ENCODE peak calls at places on chromosomes 7 and 10, in four cellular contexts. One of them, this sample, is unnamed.
A peak's percentile ranks its signal among the peaks of the same experiment; 100 is the strongest.

GRCh38 chr7:130393095-130393494 is 12.8 kb downstream of the CPA1 start:
- DNase-seq in pancreas: no peak
- DNase-seq in GM10248: no peak
- DNase-seq in lower lobe of right lung: no peak
- DNase-seq in this sample: no peak

GRCh38 chr7:87574630-87575029 is 26.1 kb downstream of the ABCB1 start:
- DNase-seq in pancreas: no peak
- DNase-seq in GM10248: peak; percentile 18
- DNase-seq in lower lobe of right lung: no peak
- DNase-seq in this sample: peak; percentile 25

GRCh38 chr10:89926736-89927135 is 225.3 kb downstream of the KIF20B start:
- DNase-seq in pancreas: no peak
- DNase-seq in lower lobe of right lung: no peak
- DNase-seq in GM10248: no peak
- DNase-seq in this sample: no peak

GRCh38 chr10:74333174-74333573 is 182.2 kb downstream of the ADK start:
- DNase-seq in GM10248: no peak
- DNase-seq in pancreas: no peak
- DNase-seq in lower lobe of right lung: no peak
- DNase-seq in this sample: no peak

GRCh38 chr7:29337628-29338116 is 143.1 kb downstream of the CHN2 start:
- DNase-seq in lower lobe of right lung: no peak
- DNase-seq in pancreas: no peak
- DNase-seq in GM10248: no peak
- DNase-seq in this sample: no peak

GRCh38 chr7:103637080-103637479 is 191.1 kb upstream of the SLC26A5 start:
- DNase-seq in pancreas: no peak
- DNase-seq in GM10248: no peak
- DNase-seq in lower lobe of right lung: no peak
- DNase-seq in this sample: no peak

GRCh38 chr10:103748020-103748419 is 107.4 kb downstream of the SH3PXD2A start:
- DNase-seq in lower lobe of right lung: no peak
- DNase-seq in pancreas: no peak
- DNase-seq in GM10248: no peak
- DNase-seq in this sample: no peak

GRCh38 chr10:122420624-122421007 is 33.8 kb upstream of the ARMS2 start:
- DNase-seq in pancreas: no peak
- DNase-seq in lower lobe of right lung: no peak
- DNase-seq in GM10248: no peak
- DNase-seq in this sample: no peak

GRCh38 chr10:120979435-120980315 is 128.5 kb downstream of the WDR11 start:
- DNase-seq in pancreas: peak; percentile 43
- DNase-seq in lower lobe of right lung: peak; percentile 90
- DNase-seq in GM10248: no peak
- DNase-seq in this sample: no peak

GRCh38 chr10:58082248-58082647 is 185.4 kb downstream of the IPMK start:
- DNase-seq in pancreas: no peak
- DNase-seq in lower lobe of right lung: no peak
- DNase-seq in GM10248: no peak
- DNase-seq in this sample: no peak

GRCh38 chr10:98748298-98748697 is 301.6 kb upstream of the HPS1 start:
- DNase-seq in GM10248: peak; percentile 15
- DNase-seq in pancreas: no peak
- DNase-seq in lower lobe of right lung: no peak
- DNase-seq in this sample: peak; percentile 26

GRCh38 chr10:17872191-17873091 is 63.3 kb downstream of the MRC1 start:
- DNase-seq in pancreas: no peak
- DNase-seq in GM10248: no peak
- DNase-seq in lower lobe of right lung: no peak
- DNase-seq in this sample: no peak

GRCh38 chr7:157542669-157543021 is 205.8 kb downstream of the DNAJB6 start:
- DNase-seq in GM10248: no peak
- DNase-seq in pancreas: no peak
- DNase-seq in lower lobe of right lung: peak; percentile 26
- DNase-seq in this sample: no peak

GRCh38 chr7:32680259-32681173 is 185.2 kb downstream of the AVL9 start:
- DNase-seq in GM10248: no peak
- DNase-seq in lower lobe of right lung: no peak
- DNase-seq in pancreas: peak; percentile 39
- DNase-seq in this sample: no peak

GRCh38 chr10:45302573-45302972 is 12.8 kb downstream of the OR13A1 start:
- DNase-seq in lower lobe of right lung: no peak
- DNase-seq in GM10248: no peak
- DNase-seq in pancreas: no peak
- DNase-seq in this sample: no peak

GRCh38 chr7:100119701-100120517 is 475 bp downstream of the CNPY4 start:
- DNase-seq in lower lobe of right lung: peak; percentile 56
- DNase-seq in GM10248: peak; percentile 79
- DNase-seq in pancreas: no peak
- DNase-seq in this sample: peak; percentile 86

GRCh38 chr10:116752969-116753665 is 10.8 kb upstream of the HSPA12A start:
- DNase-seq in pancreas: no peak
- DNase-seq in GM10248: no peak
- DNase-seq in lower lobe of right lung: no peak
- DNase-seq in this sample: no peak

GRCh38 chr7:45721949-45722598 is 147.9 kb downstream of the ADCY1 start:
- DNase-seq in lower lobe of right lung: no peak
- DNase-seq in pancreas: no peak
- DNase-seq in GM10248: peak; percentile 8
- DNase-seq in this sample: no peak

GRCh38 chr10:106978746-106979145 is 185.8 kb downstream of the SORCS1 start:
- DNase-seq in GM10248: no peak
- DNase-seq in pancreas: no peak
- DNase-seq in lower lobe of right lung: no peak
- DNase-seq in this sample: no peak

GRCh38 chr10:6211341-6212265 is 8.9 kb downstream of the PFKFB3 start:
- DNase-seq in GM10248: no peak
- DNase-seq in lower lobe of right lung: no peak
- DNase-seq in pancreas: no peak
- DNase-seq in this sample: no peak

GRCh38 chr7:28732037-28732869 is 225.9 kb downstream of the TRIL start:
- DNase-seq in lower lobe of right lung: no peak
- DNase-seq in pancreas: no peak
- DNase-seq in GM10248: no peak
- DNase-seq in this sample: no peak

GRCh38 chr10:23157691-23158369 is 34.3 kb upstream of the PTF1A start:
- DNase-seq in GM10248: peak; percentile 57
- DNase-seq in pancreas: no peak
- DNase-seq in lower lobe of right lung: no peak
- DNase-seq in this sample: peak; percentile 66

GRCh38 chr7:132249591-132249971 is 326.7 kb downstream of the PLXNA4 start:
- DNase-seq in pancreas: no peak
- DNase-seq in lower lobe of right lung: no peak
- DNase-seq in GM10248: no peak
- DNase-seq in this sample: no peak

GRCh38 chr7:101554584-101555268 is 74.4 kb downstream of the MYL10 start:
- DNase-seq in GM10248: peak; percentile 12
- DNase-seq in pancreas: no peak
- DNase-seq in lower lobe of right lung: no peak
- DNase-seq in this sample: peak; percentile 21

GRCh38 chr10:92993671-92994304 is 66.8 kb upstream of the CYP26C1 start:
- DNase-seq in lower lobe of right lung: no peak
- DNase-seq in GM10248: no peak
- DNase-seq in pancreas: no peak
- DNase-seq in this sample: no peak

GRCh38 chr7:131007439-131008330 is 273.7 kb upstream of the KLF14 start:
- DNase-seq in pancreas: peak; percentile 64
- DNase-seq in GM10248: peak; percentile 55
- DNase-seq in lower lobe of right lung: peak; percentile 69
- DNase-seq in this sample: peak; percentile 55

This sample was measured in GM13976.